ENCODE peak calls at places on chromosomes 13 and 19, in seven cellular contexts. C, A, D, T, F, R and X are unnamed samples.
A peak's percentile ranks its signal among the peaks of the same experiment; 100 is the strongest.

GRCh38 chr13:40064723-40065122 is 409.3 kb downstream of the COG6 start:
- DNase-seq in C (no peak), A (no peak), D (no peak), T (no peak), F (no peak), R (no peak), X (no peak)

GRCh38 chr13:33494596-33495214 is 209.2 kb upstream of the STARD13 start:
- DNase-seq in C (no peak), A (peak; percentile 5), D (no peak), T (no peak), F (no peak), R (no peak), X (no peak)

GRCh38 chr19:7953060-7953459 is 9.6 kb upstream of the TIMM44 start:
- DNase-seq in C (no peak), A (no peak), D (no peak), T (no peak), F (no peak), R (no peak), X (no peak)

GRCh38 chr19:10295305-10295846 is 5.6 kb downstream of the ICAM5 start:
- DNase-seq in C (peak; percentile 51), A (no peak), D (peak; percentile 93), T (peak; percentile 74), F (no peak), R (no peak), X (no peak)

GRCh38 chr13:46544208-46544607 is 8.8 kb upstream of the LRCH1 start:
- DNase-seq in C (no peak), A (no peak), D (no peak), T (no peak), F (no peak), R (peak; percentile 51), X (no peak)

GRCh38 chr19:46373573-46374359 is 26.9 kb downstream of the PPP5C start:
- DNase-seq in C (peak; percentile 99), A (no peak), D (peak; percentile 92), T (peak; percentile 94), F (no peak), R (no peak), X (peak; percentile 87)

GRCh38 chr19:7250057-7250596 is 44.1 kb downstream of the INSR start:
- DNase-seq in C (no peak), A (no peak), D (no peak), T (no peak), F (no peak), R (no peak), X (no peak)

GRCh38 chr13:60887711-60888110 is 490.7 kb downstream of the TDRD3 start:
- DNase-seq in C (no peak), A (no peak), D (no peak), T (no peak), F (no peak), R (no peak), X (no peak)

GRCh38 chr19:39951686-39952085 is 17.3 kb upstream of the FCGBP start:
- DNase-seq in C (peak; percentile 22), A (no peak), D (no peak), T (no peak), F (no peak), R (no peak), X (no peak)

GRCh38 chr19:32166238-32166637 is 179.2 kb upstream of the ZNF507 start:
- DNase-seq in C (no peak), A (no peak), D (no peak), T (no peak), F (peak; percentile 83), R (no peak), X (no peak)

GRCh38 chr19:48443262-48443661 is 2.5 kb upstream of the GRWD1 start:
- DNase-seq in C (peak; percentile 43), A (no peak), D (peak; percentile 89), T (no peak), F (no peak), R (no peak), X (no peak)

DNA sequence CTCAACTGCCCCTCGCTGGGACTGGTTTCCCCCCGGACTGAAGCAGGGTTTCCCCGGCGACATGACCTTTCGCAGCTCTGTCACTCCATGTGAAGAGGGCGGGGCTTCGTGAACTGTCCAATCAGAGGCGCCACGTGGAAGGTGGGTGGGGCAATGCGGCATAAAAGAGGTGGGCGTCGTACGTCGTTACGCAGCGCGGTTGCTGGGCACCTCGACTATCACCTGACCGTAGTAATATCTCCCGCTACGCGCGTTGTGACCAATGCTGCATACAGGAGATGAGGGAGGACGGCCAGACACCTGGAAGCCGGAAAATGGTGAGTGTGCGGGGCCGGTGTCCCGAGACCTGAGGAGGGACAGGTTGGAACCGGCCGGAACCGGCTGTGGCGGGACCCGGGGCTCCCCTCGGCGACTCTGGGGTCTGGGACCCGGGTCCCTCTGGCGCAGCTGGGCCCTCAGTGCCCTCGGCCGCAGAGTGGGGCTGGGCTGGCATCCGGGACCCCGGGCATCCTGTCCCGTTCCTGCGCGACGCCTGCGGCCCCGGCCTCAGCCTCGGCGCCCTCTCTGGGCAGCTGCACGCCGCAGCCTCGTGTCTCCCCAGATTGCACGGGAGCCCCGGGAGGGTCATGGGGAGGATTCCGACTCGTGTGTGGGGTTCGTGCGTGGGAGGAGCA is 32.1 kb downstream of the ZNF136 start:
- DNase-seq in C (peak; percentile 90), A (no peak), D (peak; percentile 83), T (peak; percentile 79), F (peak; percentile 95), R (no peak), X (peak; percentile 90)
- TF ChIP-seq POLR2AphosphoS5 in C (peak; percentile 85), A (no peak), D (no peak), T (peak; percentile 52), F (peak; percentile 89), R (no peak), X (no peak)

DNA sequence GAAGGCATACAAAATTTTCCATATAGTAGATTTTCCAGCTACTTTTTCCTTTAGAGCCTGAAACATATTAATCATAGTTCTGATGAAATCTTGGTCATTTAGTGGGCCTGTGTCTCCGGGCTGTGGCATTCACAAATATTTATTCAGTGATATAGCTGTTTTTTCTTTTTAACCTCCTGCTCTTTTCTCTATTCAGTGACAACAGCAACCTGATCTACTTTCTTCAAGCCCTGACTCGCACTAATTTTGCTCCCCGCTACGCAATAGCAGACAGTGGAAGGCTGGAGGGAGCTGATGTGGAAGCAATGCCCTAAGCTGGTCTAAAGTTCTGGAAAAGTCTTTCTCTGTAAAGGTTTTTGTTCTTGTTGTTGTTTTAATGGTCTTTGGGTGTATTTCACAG is 289.7 kb downstream of the SLITRK6 start:
- DNase-seq in C (no peak), A (no peak), D (no peak), T (no peak), F (no peak), R (no peak), X (no peak)
- TF ChIP-seq EP300 in C (no peak), A (no peak), D (no peak), T (no peak), F (no peak), R (no peak), X (no peak)

DNA sequence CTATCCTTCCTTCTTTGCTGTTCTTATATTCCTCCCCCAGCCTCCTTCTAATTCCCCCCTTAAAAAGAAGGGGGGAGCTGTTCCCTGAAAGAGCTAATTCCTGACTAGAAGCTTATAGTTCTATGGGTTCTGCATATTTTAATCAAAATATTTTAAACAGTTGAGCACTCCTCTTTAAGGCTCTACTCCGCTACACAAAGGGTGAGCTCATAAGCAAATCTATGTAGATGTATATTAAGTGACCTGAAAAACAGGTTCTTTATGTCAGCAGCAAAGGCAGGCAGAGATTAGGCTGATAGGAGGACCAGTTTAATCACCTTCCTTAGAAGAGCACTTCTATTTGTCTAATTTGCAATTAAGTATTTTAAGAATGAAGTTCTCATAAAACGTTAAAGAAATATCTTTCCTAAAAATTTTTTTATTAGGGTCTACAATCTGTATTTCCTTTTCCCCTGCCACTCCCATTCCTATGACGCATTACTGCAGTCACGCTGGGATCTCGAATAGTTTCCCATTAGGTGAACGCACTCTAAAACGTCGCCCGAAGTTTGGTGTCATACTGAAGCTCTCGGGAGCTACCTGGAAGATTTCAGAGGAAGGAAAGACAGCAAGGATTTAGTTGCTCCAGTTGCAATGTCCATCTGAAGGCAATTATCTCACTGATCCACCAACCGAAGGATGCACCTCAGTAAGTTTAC is 5.1 kb downstream of the EFNB2 start:
- DNase-seq in C (no peak), A (no peak), D (no peak), T (peak; percentile 43), F (no peak), R (no peak), X (no peak)
- TF ChIP-seq POLR2AphosphoS5 in C (peak; percentile 40), A (no peak), D (no peak), T (peak; percentile 40), F (no peak), R (no peak), X (no peak)

GRCh38 chr19:18143902-18144301 is 9.1 kb upstream of the PIK3R2 start:
- DNase-seq in C (no peak), A (no peak), D (no peak), T (no peak), F (no peak), R (no peak), X (no peak)
- TF ChIP-seq EP300 in C (no peak), A (no peak), D (no peak), T (no peak), F (no peak), R (no peak), X (no peak)

GRCh38 chr13:59837101-59837500 is 326.6 kb downstream of the DIAPH3 start:
- DNase-seq in C (no peak), A (no peak), D (no peak), T (no peak), F (no peak), R (no peak), X (no peak)
- TF ChIP-seq POLR2AphosphoS5 in C (no peak), A (no peak), D (no peak), T (no peak), F (no peak), R (no peak), X (no peak)

DNA sequence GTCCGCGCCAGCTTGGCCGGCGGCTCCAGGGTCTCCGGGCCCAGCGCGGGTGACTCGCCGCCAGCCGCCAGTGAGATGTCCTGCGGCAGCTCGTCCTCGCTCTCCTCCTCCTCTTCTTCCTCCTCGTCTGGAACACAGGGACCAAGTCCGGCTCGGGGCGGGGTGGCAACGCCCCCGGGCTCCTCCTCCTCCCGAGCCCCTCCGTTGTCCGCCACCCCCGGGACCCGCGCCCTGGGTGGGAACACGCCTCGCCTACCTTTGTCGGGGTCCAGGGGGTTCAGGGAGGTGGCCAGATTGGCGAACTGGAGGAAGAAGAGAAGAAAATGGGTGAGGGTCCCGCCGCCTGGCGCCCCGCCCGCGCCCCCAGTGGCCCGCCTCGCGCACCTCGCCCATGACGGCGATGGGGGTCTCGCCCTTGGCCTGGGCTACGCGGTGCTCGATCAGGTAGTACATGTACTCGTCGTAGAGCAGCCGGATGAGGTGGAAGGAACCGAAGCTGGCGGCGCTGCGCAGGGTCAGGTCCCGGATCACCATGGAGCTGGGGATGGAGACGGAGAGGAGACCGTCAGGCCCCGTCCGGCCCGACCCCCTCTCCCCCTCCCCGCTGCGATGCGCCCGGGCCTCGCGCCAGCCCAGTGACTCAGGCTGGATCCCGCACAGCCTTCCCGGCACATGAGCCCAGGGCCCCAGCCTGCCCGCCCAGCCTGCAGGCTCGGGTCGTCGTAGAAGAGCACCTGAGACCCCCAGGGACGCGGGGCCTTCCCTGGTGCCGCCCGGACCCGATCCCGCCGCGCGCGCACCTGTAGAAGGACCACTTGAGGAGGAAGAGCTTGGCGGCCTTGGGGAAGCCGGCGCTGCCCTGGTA is 10.7 kb downstream of the DCAF15 start:
- DNase-seq in C (no peak), A (no peak), D (peak; percentile 88), T (no peak), F (no peak), R (no peak), X (no peak)
- TF ChIP-seq EP300 in C (no peak), A (no peak), D (no peak), T (no peak), F (no peak), R (no peak), X (no peak)